ENCODE peak calls at places on chromosomes 1 and 21, in nine cellular contexts. K is CD4-positive, CD25-positive, alpha-beta regulatory T cell; E is stomach; B is DND-41; I is GM23248; Y is transverse colon; A is Karpas-422; X is kidney; C is right cardiac atrium. P is an unnamed sample.
A peak's percentile ranks its signal among the peaks of the same experiment; 100 is the strongest.

GRCh38 chr1:47444578-47445465 is 7.0 kb downstream of the FOXD2 start:
- DNase-seq in K (peak; percentile 34), E (no peak), B (no peak), I (peak; percentile 42), Y (peak; percentile 62), A (peak; percentile 52), X (no peak), C (peak; percentile 70), P (no peak)

GRCh38 chr1:236394905-236395779 is 1.1 kb downstream of the EDARADD start:
- DNase-seq in K (peak; percentile 22), E (peak; percentile 63), B (peak; percentile 67), I (peak; percentile 45), Y (peak; percentile 8), A (no peak), X (peak; percentile 81), C (peak; percentile 48), P (no peak)

GRCh38 chr1:54371936-54372385 is 34.2 kb downstream of the SSBP3 start:
- DNase-seq in K (no peak), E (no peak), B (no peak), I (no peak), Y (no peak), A (no peak), X (no peak), C (no peak), P (no peak)

GRCh38 chr1:74964508-74964907 is 169.7 kb upstream of the LHX8 start:
- DNase-seq in K (no peak), E (peak; percentile 38), B (no peak), I (peak; percentile 8), Y (no peak), A (peak; percentile 46), X (no peak), C (no peak), P (no peak)

GRCh38 chr1:151620286-151620685 is 8.4 kb downstream of the SNX27 start:
- DNase-seq in K (no peak), E (no peak), B (no peak), I (peak; percentile 61), Y (no peak), A (no peak), X (no peak), C (no peak), P (no peak)

GRCh38 chr1:204615881-204616280 is 69.7 kb downstream of the LRRN2 start:
- DNase-seq in K (no peak), E (no peak), B (no peak), I (no peak), Y (no peak), A (no peak), X (no peak), C (no peak), P (no peak)

GRCh38 chr1:33310702-33311101 is 10.2 kb downstream of the A3GALT2 start:
- DNase-seq in K (no peak), E (no peak), B (no peak), I (no peak), Y (no peak), A (no peak), X (peak; percentile 54), C (no peak), P (no peak)

GRCh38 chr21:38756746-38757145 is 49.0 kb upstream of the ETS2 start:
- DNase-seq in K (no peak), E (no peak), B (no peak), I (peak; percentile 90), Y (no peak), A (no peak), X (no peak), C (no peak), P (no peak)

GRCh38 chr1:230431517-230431916 is 5.4 kb upstream of the PGBD5 start:
- DNase-seq in K (no peak), E (no peak), B (no peak), I (no peak), Y (no peak), A (no peak), X (no peak), C (no peak), P (no peak)

GRCh38 chr1:98054786-98055185 is 134.0 kb upstream of the DPYD start:
- DNase-seq in K (no peak), E (no peak), B (no peak), I (no peak), Y (no peak), A (no peak), X (no peak), C (no peak), P (no peak)

GRCh38 chr1:175797576-175797975 is 54.2 kb upstream of the TNR start:
- DNase-seq in K (no peak), E (no peak), B (no peak), I (no peak), Y (no peak), A (no peak), X (no peak), C (no peak), P (no peak)

GRCh38 chr1:18811733-18812132 is 47.7 kb downstream of the TAS1R2 start:
- DNase-seq in K (no peak), E (no peak), B (no peak), I (no peak), Y (no peak), A (no peak), X (peak; percentile 10), C (no peak), P (no peak)

GRCh38 chr1:97277891-97278662 is 556.5 kb downstream of the PTBP2 start:
- DNase-seq in K (peak; percentile 37), E (no peak), B (no peak), I (peak; percentile 86), Y (no peak), A (no peak), X (no peak), C (no peak), P (no peak)

GRCh38 chr1:48470506-48470905 is 1.5 kb downstream of the SPATA6 start:
- DNase-seq in K (no peak), E (peak; percentile 57), B (no peak), I (peak; percentile 61), Y (peak; percentile 31), A (no peak), X (peak; percentile 73), C (peak; percentile 72), P (no peak)

GRCh38 chr21:20874202-20874601 is 124.0 kb upstream of the NCAM2 start:
- DNase-seq in K (no peak), E (no peak), B (no peak), I (no peak), Y (no peak), A (no peak), X (no peak), C (no peak), P (no peak)

GRCh38 chr21:20877976-20878375 is 120.2 kb upstream of the NCAM2 start:
- DNase-seq in K (no peak), E (no peak), B (no peak), I (no peak), Y (no peak), A (no peak), X (no peak), C (no peak), P (no peak)

GRCh38 chr21:20875741-20876140 is 122.5 kb upstream of the NCAM2 start:
- DNase-seq in K (no peak), E (no peak), B (no peak), I (no peak), Y (no peak), A (no peak), X (no peak), C (no peak), P (no peak)
- H3K9me3 ChIP-seq in K (no peaks in the 10 kb centered on the region), E (no peaks in the 10 kb centered on the region), B (no peaks in the 10 kb centered on the region), I (no peaks in the 10 kb centered on the region), Y (no peaks in the 10 kb centered on the region), A (no peaks in the 10 kb centered on the region), X (no peaks in the 10 kb centered on the region), C (no peaks in the 10 kb centered on the region), P (no peaks in the 10 kb centered on the region)

GRCh38 chr21:8992731-8993174 is 1528.6 kb upstream of the TPTE start:
- DNase-seq in K (no peak), E (no peak), B (no peak), I (no peak), Y (no peak), A (peak; percentile 39), X (no peak), C (peak; percentile 62), P (no peak)

GRCh38 chr21:8991968-8992621 is 1529.3 kb upstream of the TPTE start:
- DNase-seq in K (no peak), E (no peak), B (no peak), I (no peak), Y (no peak), A (peak; percentile 33), X (no peak), C (no peak), P (no peak)

GRCh38 chr21:8989883-8990325 is 1531.5 kb upstream of the TPTE start:
- DNase-seq in K (no peak), E (no peak), B (no peak), I (no peak), Y (no peak), A (peak; percentile 41), X (no peak), C (peak; percentile 60), P (no peak)

GRCh38 chr21:8990326-8991087 is 1530.9 kb upstream of the TPTE start:
- DNase-seq in K (no peak), E (no peak), B (no peak), I (no peak), Y (no peak), A (peak; percentile 30), X (no peak), C (no peak), P (no peak)

DNA sequence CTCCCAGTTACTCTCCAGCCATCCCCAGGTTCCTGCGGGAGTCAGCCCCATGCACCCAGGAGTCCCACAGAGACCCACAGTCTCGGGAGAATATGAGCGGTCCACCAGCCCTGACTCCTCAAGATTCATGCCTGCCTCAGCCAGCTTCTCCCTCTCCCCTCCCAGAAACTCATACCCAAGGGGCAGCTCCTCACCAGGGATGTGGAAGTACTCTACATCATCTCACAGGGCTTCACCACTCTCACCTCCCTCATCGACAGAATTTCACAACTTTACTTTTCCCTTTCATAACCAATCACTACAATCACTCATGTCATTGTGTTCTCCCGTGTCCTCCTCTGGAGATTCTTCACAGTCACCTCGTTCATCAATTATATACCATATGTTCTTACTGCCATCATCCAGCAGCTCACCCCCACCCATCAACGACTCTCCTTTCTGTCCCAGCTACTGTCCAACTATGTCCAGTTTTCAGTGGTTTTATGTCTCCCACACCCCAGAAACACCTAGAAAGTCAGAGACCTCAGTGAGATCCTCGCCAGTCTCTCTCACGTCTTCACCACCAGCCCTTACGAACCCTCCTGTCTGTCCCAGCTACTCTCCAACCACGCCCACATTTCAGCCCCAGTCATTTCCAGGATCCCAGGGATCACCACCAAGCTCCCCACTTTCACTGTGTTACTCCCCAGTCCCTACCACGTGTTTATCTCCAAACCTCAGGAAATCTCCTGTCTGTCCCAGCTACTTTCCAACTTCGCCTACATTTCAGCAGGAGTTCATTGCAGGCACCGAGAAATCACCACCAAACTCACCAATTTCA is 1530.1 kb upstream of the TPTE start:
- DNase-seq in K (no peak), E (no peak), B (no peak), I (no peak), Y (no peak), A (peak; percentile 37), X (no peak), C (peak; percentile 37), P (no peak)
- H3K9me3 ChIP-seq in K (peaks cover 21% of the 10 kb centered on the region), E (peaks cover 13% of the 10 kb centered on the region), B (peaks cover 55% of the 10 kb centered on the region), I (no peaks in the 10 kb centered on the region), Y (peaks cover 19% of the 10 kb centered on the region), A (peaks cover 68% of the 10 kb centered on the region), X (no peaks in the 10 kb centered on the region), C (peaks cover 9% of the 10 kb centered on the region), P (peaks cover 4% of the 10 kb centered on the region)

GRCh38 chr1:248361111-248361715 is at the start of gene OR2T4:
- DNase-seq in K (no peak), E (no peak), B (no peak), I (no peak), Y (no peak), A (no peak), X (no peak), C (no peak), P (no peak)
- H3K9me3 ChIP-seq in K (no peaks in the 10 kb centered on the region), E (peaks cover 5% of the 10 kb centered on the region), B (no peaks in the 10 kb centered on the region), I (no peaks in the 10 kb centered on the region), Y (peaks cover 3% of the 10 kb centered on the region), A (no peaks in the 10 kb centered on the region), X (peaks cover 3% of the 10 kb centered on the region), C (no peaks in the 10 kb centered on the region), P (peaks cover 4% of the 10 kb centered on the region)

GRCh38 chr1:22636369-22636768 is at the start of gene C1QA:
- DNase-seq in K (no peak), E (no peak), B (no peak), I (no peak), Y (peak; percentile 41), A (no peak), X (peak; percentile 91), C (peak; percentile 90), P (no peak)
- H3K9me3 ChIP-seq in K (no peaks in the 10 kb centered on the region), E (no peaks in the 10 kb centered on the region), B (no peaks in the 10 kb centered on the region), I (no peaks in the 10 kb centered on the region), Y (no peaks in the 10 kb centered on the region), A (no peaks in the 10 kb centered on the region), X (no peaks in the 10 kb centered on the region), C (no peaks in the 10 kb centered on the region), P (no peaks in the 10 kb centered on the region)

P was measured in T-helper 17 cell.